ENCODE peak calls at places on chromosome 4, in eight cellular contexts. F is fibroblast of mammary gland; O is stomach; R is fibroblast of the aortic adventitia; N is suprapubic skin; I is heart left ventricle; Q is CD8-positive, alpha-beta T cell; V is dorsolateral prefrontal cortex. D is an unnamed sample.

GRCh38 chr4:154466336-154466735 is 25.3 kb downstream of the DCHS2 start:
- DNase-seq in F (no peak), O (no peak), R (no peak), N (no peak), I (no peak), Q (no peak), V (no peak), D (no peak)

GRCh38 chr4:187782425-187782824 is 213.1 kb upstream of the ZFP42 start:
- DNase-seq in F (no peak), O (no peak), R (no peak), N (no peak), I (no peak), Q (no peak), V (no peak), D (no peak)

GRCh38 chr4:1255151-1255550 is 6.2 kb upstream of the CTBP1 start:
- DNase-seq in F (peak; percentile 65), O (no peak), R (peak; percentile 36), N (no peak), I (no peak), Q (no peak), V (no peak), D (no peak)

GRCh38 chr4:183329244-183329643 is 7.0 kb upstream of the CLDN24 start:
- DNase-seq in F (no peak), O (no peak), R (no peak), N (no peak), I (no peak), Q (no peak), V (no peak), D (no peak)

GRCh38 chr4:96352051-96352517 is 512.2 kb downstream of the PDHA2 start:
- DNase-seq in F (peak; percentile 5), O (no peak), R (no peak), N (no peak), I (no peak), Q (no peak), V (no peak), D (no peak)

GRCh38 chr4:15161439-15161838 is 159.2 kb downstream of the CPEB2 start:
- DNase-seq in F (no peak), O (no peak), R (peak; percentile 14), N (no peak), I (no peak), Q (no peak), V (no peak), D (no peak)

GRCh38 chr4:7381890-7382633 is 52.7 kb downstream of the PSAPL1 start:
- DNase-seq in F (no peak), O (peak; percentile 15), R (no peak), N (peak; percentile 67), I (peak; percentile 48), Q (no peak), V (peak; percentile 38), D (no peak)

GRCh38 chr4:10891866-10892265 is 207.3 kb upstream of the CLNK start:
- DNase-seq in F (no peak), O (no peak), R (no peak), N (no peak), I (no peak), Q (no peak), V (no peak), D (no peak)

GRCh38 chr4:101651778-101652177 is 138.8 kb upstream of the BANK1 start:
- DNase-seq in F (no peak), O (no peak), R (no peak), N (no peak), I (no peak), Q (no peak), V (no peak), D (no peak)

GRCh38 chr4:124717101-124717500 is 4.6 kb upstream of the ANKRD50 start:
- DNase-seq in F (no peak), O (no peak), R (no peak), N (no peak), I (no peak), Q (no peak), V (no peak), D (no peak)

GRCh38 chr4:5018096-5018495 is 1.2 kb downstream of the CYTL1 start:
- DNase-seq in F (no peak), O (no peak), R (no peak), N (no peak), I (no peak), Q (no peak), V (no peak), D (no peak)
- TF ChIP-seq CTCF in F (peak; percentile 5), O (no peak), R (peak; percentile 39), N (no peak), I (no peak), Q (no peak), V (no peak), D (peak; percentile 8)

DNA sequence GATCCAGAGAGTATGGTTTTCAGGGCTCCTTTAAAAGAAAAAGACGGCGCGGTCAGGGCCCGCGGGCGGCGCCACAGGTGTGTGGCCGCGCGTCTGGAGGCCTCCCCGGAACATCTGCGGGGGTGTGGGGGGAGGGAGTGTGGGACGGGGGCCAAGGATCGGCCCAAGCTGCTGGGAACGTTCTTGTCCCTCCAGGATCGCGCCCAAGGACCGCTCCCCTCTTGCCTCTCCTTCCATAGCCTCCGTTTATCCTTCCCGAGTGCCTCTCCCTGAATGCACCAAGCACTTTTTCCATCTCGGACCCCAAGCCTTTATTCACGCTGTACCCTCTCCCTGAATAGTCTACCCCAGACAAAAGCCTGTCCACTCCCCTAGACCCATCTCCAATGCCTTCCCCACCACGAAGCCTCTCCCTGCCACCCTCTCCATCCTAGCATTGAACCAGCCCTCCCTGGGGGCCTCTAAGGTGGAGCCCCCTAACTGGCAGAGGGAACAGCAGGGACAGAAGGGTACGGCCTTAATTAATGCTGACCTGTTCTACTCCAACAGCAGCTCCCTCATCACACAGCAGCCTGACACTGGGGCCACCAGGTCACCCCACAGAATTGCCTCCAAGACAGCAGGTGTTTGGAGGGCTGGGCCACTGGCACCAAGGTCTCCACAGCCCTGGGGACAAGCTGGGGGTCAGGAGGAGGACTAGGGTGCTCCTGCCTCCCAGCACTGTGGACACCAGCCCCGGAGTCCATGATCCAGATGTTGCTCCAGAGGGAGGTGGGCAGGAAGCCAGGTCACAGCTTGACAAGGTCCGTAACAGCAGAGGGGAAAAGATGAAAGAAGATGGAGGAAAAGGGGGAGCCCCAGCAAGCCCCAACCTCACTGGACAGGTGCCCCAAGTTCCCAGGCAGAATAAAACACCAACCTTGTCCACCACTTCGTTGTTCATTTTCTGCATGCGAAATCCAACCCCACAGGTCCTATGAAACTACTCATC is 3.9 kb downstream of the CRMP1 start:
- DNase-seq in F (no peak), O (no peak), R (no peak), N (no peak), I (no peak), Q (no peak), V (no peak), D (no peak)
- H3K4me3 ChIP-seq in F (no peak overlapping the region), O (peak overlapping the region; percentile 55), R (no peak overlapping the region), N (peak overlapping the region; percentile 50), I (no peak overlapping the region), Q (no peak overlapping the region), V (peak overlapping the region; percentile 68), D (no peak overlapping the region)

GRCh38 chr4:150973626-150974250 is 41.3 kb downstream of the LRBA start:
- DNase-seq in F (no peak), O (no peak), R (no peak), N (no peak), I (no peak), Q (no peak), V (no peak), D (no peak)

GRCh38 chr4:150974251-150974640 is 40.8 kb downstream of the LRBA start:
- DNase-seq in F (no peak), O (no peak), R (no peak), N (no peak), I (no peak), Q (no peak), V (no peak), D (no peak)

GRCh38 chr4:150978738-150979575 is 36.1 kb downstream of the LRBA start:
- DNase-seq in F (no peak), O (no peak), R (no peak), N (no peak), I (no peak), Q (no peak), V (no peak), D (no peak)

GRCh38 chr4:150974750-150975149 is 40.3 kb downstream of the LRBA start:
- DNase-seq in F (no peak), O (no peak), R (no peak), N (no peak), I (no peak), Q (no peak), V (no peak), D (no peak)

DNA sequence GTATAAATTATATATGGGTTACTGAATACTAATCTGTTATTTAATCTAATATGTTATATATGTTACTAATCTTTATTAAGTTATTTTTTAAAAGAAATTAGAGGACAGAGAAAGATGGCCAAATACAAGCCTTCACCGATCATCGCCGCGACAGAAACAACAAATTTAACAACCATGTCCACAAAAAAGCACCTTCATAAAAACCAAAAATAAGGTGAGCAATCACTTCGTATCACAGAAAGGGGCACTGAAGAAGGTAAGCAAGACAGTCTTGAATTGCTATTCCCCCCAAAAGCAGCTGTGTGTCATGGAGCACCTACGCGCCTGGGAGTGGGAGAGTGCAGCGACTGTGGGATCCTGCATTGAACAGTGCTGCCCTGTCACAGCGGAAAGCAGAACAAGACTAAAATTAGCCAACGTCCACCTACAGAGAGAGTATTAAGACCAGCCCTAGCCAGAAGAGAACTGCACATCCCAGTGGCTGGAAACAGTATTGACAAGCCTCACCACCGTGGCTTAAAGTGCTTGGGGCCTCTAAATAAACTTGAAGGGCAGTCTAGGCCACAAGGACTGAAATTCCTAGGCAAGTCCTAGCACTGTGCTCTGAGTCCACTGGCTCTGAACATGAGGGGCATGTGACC is 38.5 kb downstream of the LRBA start:
- DNase-seq in F (no peak), O (no peak), R (no peak), N (no peak), I (no peak), Q (no peak), V (no peak), D (no peak)
- TF ChIP-seq CTCF in F (no peak), O (no peak), R (no peak), N (no peak), I (no peak), Q (no peak), V (no peak), D (no peak)

DNA sequence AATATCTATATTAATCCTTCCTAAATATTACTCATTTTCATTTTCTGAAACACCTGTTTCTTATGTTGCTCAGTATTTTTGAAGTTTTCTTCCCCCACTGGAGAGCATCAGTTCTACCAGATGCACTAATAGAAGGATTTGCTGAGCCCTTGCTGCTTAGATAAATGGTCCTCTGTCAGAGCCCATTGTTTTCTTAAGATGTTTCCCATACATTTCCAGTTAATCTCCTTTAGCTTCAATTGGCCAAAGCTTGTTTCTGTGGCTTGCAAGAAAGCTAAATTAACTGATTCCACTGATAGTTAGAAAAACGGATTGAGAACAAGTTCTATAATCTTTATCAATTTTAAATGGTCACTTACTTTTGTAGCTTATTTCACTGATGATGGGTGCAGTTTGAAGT is 1425.5 kb downstream of the PCDH18 start:
- DNase-seq in F (no peak), O (no peak), R (no peak), N (no peak), I (no peak), Q (no peak), V (no peak), D (no peak)
- H3K4me3 ChIP-seq in F (no peak overlapping the region), O (no peak overlapping the region), R (no peak overlapping the region), N (no peak overlapping the region), I (no peak overlapping the region), Q (no peak overlapping the region), V (no peak overlapping the region), D (no peak overlapping the region)

GRCh38 chr4:172688536-172688935 is 480.1 kb upstream of the GALNT7 start:
- DNase-seq in F (no peak), O (no peak), R (no peak), N (no peak), I (no peak), Q (no peak), V (no peak), D (no peak)
- TF ChIP-seq CTCF in F (no peak), O (no peak), R (no peak), N (no peak), I (no peak), Q (no peak), V (no peak), D (no peak)

GRCh38 chr4:138681000-138681604 is 334.5 kb upstream of the NOCT start:
- DNase-seq in F (peak; percentile 76), O (peak; percentile 86), R (peak; percentile 92), N (peak; percentile 88), I (peak; percentile 70), Q (peak; percentile 63), V (peak; percentile 85), D (peak; percentile 47)
- H3K4me3 ChIP-seq in F (no peak overlapping the region), O (no peak overlapping the region), R (no peak overlapping the region), N (no peak overlapping the region), I (no peak overlapping the region), Q (no peak overlapping the region), V (no peak overlapping the region), D (no peak overlapping the region)